ENCODE peak calls at places on chromosomes 3 and 15, in ten cellular contexts. G is AG09309, P is lower leg skin, V is prostate gland, Q is AG04450, D is mammary epithelial cell, X is brain microvascular endothelial cell, E is epithelial cell of esophagus, M is colonic mucosa, U is fibroblast of villous mesenchyme. F is an unnamed sample.

GRCh38 chr3:130465486-130465885 is 51.5 kb upstream of the COL6A6 start:
- DNase-seq in G (no peak), P (no peak), V (no peak), Q (no peak), D (no peak), X (no peak), E (no peak), M (no peak), U (no peak), F (no peak)

GRCh38 chr3:127141921-127142730 is 50.8 kb upstream of the PRR23E start:
- DNase-seq in G (no peak), P (no peak), V (peak), Q (no peak), D (peak), X (no peak), E (peak), M (peak), U (peak), F (no peak)

GRCh38 chr3:194300392-194300758 is 50.8 kb downstream of the CPN2 start:
- DNase-seq in G (no peak), P (peak), V (peak), Q (no peak), D (no peak), X (no peak), E (peak), M (peak), U (peak), F (peak)

GRCh38 chr3:194112120-194113106 is 23.5 kb upstream of the HES1 start:
- DNase-seq in G (no peak), P (no peak), V (peak), Q (no peak), D (peak), X (no peak), E (peak), M (peak), U (no peak), F (no peak)

GRCh38 chr3:125431391-125431790 is 56.3 kb upstream of the ZNF148 start:
- DNase-seq in G (no peak), P (no peak), V (no peak), Q (no peak), D (no peak), X (peak), E (no peak), M (no peak), U (no peak), F (no peak)

GRCh38 chr3:40042752-40043443 is 233.5 kb downstream of the MYRIP start:
- DNase-seq in G (no peak), P (no peak), V (no peak), Q (no peak), D (peak), X (no peak), E (peak), M (no peak), U (no peak), F (no peak)

GRCh38 chr15:61784734-61785133 is 275.5 kb downstream of the VPS13C start:
- DNase-seq in G (no peak), P (no peak), V (no peak), Q (no peak), D (no peak), X (no peak), E (no peak), M (no peak), U (no peak), F (no peak)

GRCh38 chr3:17195192-17195611 is 310.4 kb downstream of the PLCL2 start:
- DNase-seq in G (peak), P (no peak), V (no peak), Q (no peak), D (no peak), X (peak), E (no peak), M (no peak), U (peak), F (peak)

GRCh38 chr3:72629191-72629611 is 219.0 kb downstream of the SHQ1 start:
- DNase-seq in G (no peak), P (no peak), V (no peak), Q (no peak), D (peak), X (no peak), E (peak), M (no peak), U (no peak), F (no peak)

GRCh38 chr3:38133557-38134405 is 3.1 kb downstream of the ACAA1 start:
- DNase-seq in G (no peak), P (no peak), V (peak), Q (no peak), D (peak), X (no peak), E (peak), M (peak), U (no peak), F (no peak)

GRCh38 chr3:11641683-11642407 is 1.9 kb downstream of the VGLL4 start:
- DNase-seq in G (no peak), P (no peak), V (no peak), Q (peak), D (peak), X (no peak), E (peak), M (no peak), U (peak), F (peak)

GRCh38 chr3:65886376-65886775 is 152.3 kb downstream of the MAGI1 start:
- DNase-seq in G (no peak), P (no peak), V (no peak), Q (no peak), D (no peak), X (no peak), E (no peak), M (no peak), U (no peak), F (no peak)

GRCh38 chr3:142657033-142657432 is 60.8 kb downstream of the PLS1 start:
- DNase-seq in G (no peak), P (no peak), V (no peak), Q (no peak), D (no peak), X (no peak), E (no peak), M (peak), U (no peak), F (no peak)

GRCh38 chr15:52709172-52709979 is 30.2 kb upstream of the ATOSA start:
- DNase-seq in G (no peak), P (peak), V (no peak), Q (no peak), D (no peak), X (no peak), E (peak), M (peak), U (no peak), F (no peak)

GRCh38 chr3:37741644-37742043 is 120.0 kb upstream of the CTDSPL start:
- DNase-seq in G (no peak), P (peak), V (peak), Q (no peak), D (peak), X (no peak), E (peak), M (peak), U (peak), F (no peak)

GRCh38 chr3:39329493-39329892 is at the start of gene CCR8:
- DNase-seq in G (no peak), P (no peak), V (no peak), Q (no peak), D (no peak), X (no peak), E (no peak), M (no peak), U (no peak), F (no peak)

GRCh38 chr3:14728113-14728512 is 53.2 kb downstream of the C3orf20 start:
- DNase-seq in G (no peak), P (no peak), V (no peak), Q (no peak), D (no peak), X (no peak), E (no peak), M (no peak), U (no peak), F (no peak)

GRCh38 chr3:69084326-69084667 is 440 bp upstream of the ARL6IP5 start:
- DNase-seq in G (peak), P (no peak), V (no peak), Q (no peak), D (peak), X (peak), E (peak), M (no peak), U (peak), F (peak)

GRCh38 chr15:49675051-49675450 is 54.2 kb downstream of the DTWD1 start:
- DNase-seq in G (peak), P (no peak), V (no peak), Q (peak), D (peak), X (peak), E (peak), M (no peak), U (peak), F (peak)

GRCh38 chr3:188656196-188656982 is 502.4 kb downstream of the LPP start:
- DNase-seq in G (peak), P (no peak), V (peak), Q (no peak), D (peak), X (peak), E (peak), M (no peak), U (no peak), F (no peak)

GRCh38 chr3:10198226-10198625 is 33.5 kb downstream of the IRAK2 start:
- DNase-seq in G (no peak), P (no peak), V (no peak), Q (no peak), D (no peak), X (no peak), E (no peak), M (no peak), U (no peak), F (no peak)

GRCh38 chr3:6994081-6994668 is 133.3 kb downstream of the GRM7 start:
- DNase-seq in G (no peak), P (no peak), V (no peak), Q (no peak), D (no peak), X (no peak), E (peak), M (no peak), U (no peak), F (peak)

GRCh38 chr15:69903476-69904295 is 194.0 kb downstream of the TLE3 start:
- DNase-seq in G (no peak), P (no peak), V (no peak), Q (no peak), D (no peak), X (peak), E (no peak), M (no peak), U (peak), F (no peak)

GRCh38 chr3:190728574-190729246 is 133.8 kb downstream of the GMNC start:
- DNase-seq in G (peak), P (no peak), V (no peak), Q (no peak), D (no peak), X (no peak), E (peak), M (no peak), U (peak), F (no peak)

GRCh38 chr15:31483924-31484368 is 157.3 kb downstream of the KLF13 start:
- DNase-seq in G (no peak), P (no peak), V (no peak), Q (no peak), D (no peak), X (no peak), E (no peak), M (no peak), U (no peak), F (no peak)

GRCh38 chr3:146156801-146157310 is 4.1 kb downstream of the PLOD2 start:
- DNase-seq in G (no peak), P (no peak), V (peak), Q (no peak), D (no peak), X (no peak), E (peak), M (no peak), U (no peak), F (no peak)

GRCh38 chr3:114498779-114499370 is 205.0 kb downstream of the TIGIT start:
- DNase-seq in G (peak), P (no peak), V (no peak), Q (no peak), D (peak), X (peak), E (peak), M (no peak), U (peak), F (peak)

GRCh38 chr15:37794947-37795346 is 139.5 kb upstream of the TMCO5A start:
- DNase-seq in G (no peak), P (no peak), V (no peak), Q (no peak), D (no peak), X (no peak), E (no peak), M (no peak), U (no peak), F (no peak)

GRCh38 chr15:89370120-89371077 is 35.8 kb upstream of the POLG start:
- DNase-seq in G (no peak), P (no peak), V (no peak), Q (no peak), D (no peak), X (no peak), E (peak), M (no peak), U (no peak), F (no peak)

GRCh38 chr3:127791221-127791913 is 30.9 kb downstream of the MGLL start:
- DNase-seq in G (no peak), P (no peak), V (peak), Q (peak), D (peak), X (peak), E (peak), M (peak), U (peak), F (peak)

GRCh38 chr3:124837730-124838186 is 49.4 kb downstream of the ITGB5 start:
- DNase-seq in G (no peak), P (peak), V (peak), Q (no peak), D (peak), X (peak), E (peak), M (peak), U (peak), F (peak)

GRCh38 chr15:77514635-77515421 is 94.1 kb downstream of the HMG20A start:
- DNase-seq in G (no peak), P (no peak), V (no peak), Q (no peak), D (no peak), X (no peak), E (no peak), M (no peak), U (no peak), F (no peak)

GRCh38 chr15:52673312-52673711 is 5.9 kb downstream of the ATOSA start:
- DNase-seq in G (no peak), P (no peak), V (no peak), Q (no peak), D (peak), X (no peak), E (peak), M (no peak), U (peak), F (no peak)

GRCh38 chr15:51227967-51228783 is 110.2 kb downstream of the CYP19A1 start:
- DNase-seq in G (peak), P (peak), V (no peak), Q (peak), D (peak), X (peak), E (peak), M (no peak), U (peak), F (peak)

GRCh38 chr3:179825527-179826246 is 172.8 kb downstream of the USP13 start:
- DNase-seq in G (no peak), P (no peak), V (no peak), Q (no peak), D (no peak), X (no peak), E (no peak), M (no peak), U (no peak), F (no peak)

GRCh38 chr15:34217587-34218225 is 7.1 kb upstream of the EMC4 start:
- DNase-seq in G (peak), P (no peak), V (no peak), Q (no peak), D (peak), X (peak), E (peak), M (no peak), U (no peak), F (no peak)

GRCh38 chr3:76826915-76827314 is 213.0 kb upstream of the ROBO2 start:
- DNase-seq in G (no peak), P (no peak), V (no peak), Q (no peak), D (no peak), X (no peak), E (no peak), M (no peak), U (no peak), F (no peak)

GRCh38 chr15:62432702-62433398 is 267.8 kb upstream of the C2CD4B start:
- DNase-seq in G (no peak), P (no peak), V (no peak), Q (no peak), D (no peak), X (no peak), E (no peak), M (no peak), U (peak), F (no peak)

GRCh38 chr3:66012711-66013110 is 26.0 kb downstream of the MAGI1 start:
- DNase-seq in G (no peak), P (no peak), V (no peak), Q (no peak), D (no peak), X (no peak), E (no peak), M (no peak), U (no peak), F (no peak)

GRCh38 chr15:62506217-62506805 is 341.2 kb upstream of the C2CD4B start:
- DNase-seq in G (peak), P (peak), V (peak), Q (peak), D (no peak), X (peak), E (peak), M (no peak), U (peak), F (peak)

DNA sequence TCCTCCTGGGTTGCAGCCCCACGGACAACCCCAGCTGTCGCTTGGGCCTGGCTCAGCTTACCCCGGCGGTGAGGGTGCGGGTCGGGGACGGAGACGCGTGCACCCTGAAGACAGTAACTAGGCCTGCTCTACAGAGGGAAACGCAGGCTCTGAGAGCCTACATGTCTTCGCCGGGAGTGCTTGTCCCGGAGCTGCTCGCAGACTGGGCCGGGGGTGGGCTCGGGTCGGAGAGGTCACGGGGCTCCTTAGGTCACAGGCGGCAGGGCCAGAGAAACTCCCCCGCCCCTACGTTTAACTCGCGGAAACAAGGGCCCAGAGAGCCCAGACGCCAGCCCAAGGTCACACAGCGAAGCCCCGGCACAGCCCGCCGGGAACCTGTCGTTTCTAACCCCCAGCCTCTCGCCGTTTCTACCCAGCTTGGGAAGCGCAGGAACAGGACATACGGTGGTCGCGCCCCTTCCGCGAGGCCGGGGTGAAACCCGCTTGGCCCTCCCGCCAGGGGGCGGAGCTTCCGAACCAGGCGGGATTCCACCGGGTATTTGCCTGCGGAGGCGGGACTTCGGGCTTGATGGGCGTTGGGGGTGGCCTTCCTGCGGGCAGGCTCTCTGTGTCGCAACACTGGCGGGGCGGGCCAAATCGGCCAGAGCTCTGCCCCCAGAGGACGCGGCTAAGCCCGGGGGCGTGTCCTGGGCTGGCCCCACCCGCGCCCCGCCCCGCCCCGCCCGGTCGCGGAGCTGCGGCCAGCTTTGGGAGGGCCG is at the start of gene HDAC11:
- DNase-seq in G (peak), P (peak), V (peak), Q (peak), D (peak), X (peak), E (peak), M (peak), U (peak), F (peak)
- TF ChIP-seq CTCF in G (peak), P (no peak), V (peak), Q (no peak), D (no peak), X (peak), E (peak), M (no peak), U (no peak), F (no peak)

DNA sequence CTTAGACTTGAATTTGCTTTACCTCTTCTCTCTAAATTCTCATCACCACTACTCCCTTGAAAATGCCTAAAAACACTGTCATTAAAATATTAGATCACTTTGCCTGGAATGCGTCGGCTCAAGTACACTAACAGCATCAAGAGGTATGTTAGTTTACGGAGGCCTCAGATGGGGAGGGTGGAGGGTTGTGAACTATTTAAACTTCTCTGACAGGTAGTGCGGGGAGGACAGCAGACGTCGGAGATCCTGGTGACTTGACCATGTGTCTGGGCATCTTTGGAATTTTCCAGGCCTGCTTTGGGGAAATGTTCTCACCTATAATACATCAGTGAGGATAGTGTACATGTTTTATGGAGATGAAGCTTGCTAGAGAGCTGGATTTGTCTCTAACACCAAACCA is 9.7 kb downstream of the ESYT3 start:
- DNase-seq in G (no peak), P (no peak), V (no peak), Q (no peak), D (no peak), X (no peak), E (no peak), M (no peak), U (no peak), F (no peak)
- H3K4me3 ChIP-seq in G (no peak), P (no peak), V (no peak), Q (no peak), D (no peak), X (no peak), E (no peak), M (no peak), U (no peak), F (no peak)

GRCh38 chr15:40038654-40039543 is at the start of gene SRP14:
- DNase-seq in G (no peak), P (peak), V (peak), Q (peak), D (peak), X (peak), E (peak), M (peak), U (peak), F (peak)
- TF ChIP-seq CTCF in G (no peak), P (no peak), V (no peak), Q (no peak), D (no peak), X (no peak), E (peak), M (no peak), U (no peak), F (no peak)

GRCh38 chr3:71047616-71048531 is 535.7 kb downstream of the FOXP1 start:
- DNase-seq in G (no peak), P (no peak), V (no peak), Q (no peak), D (no peak), X (no peak), E (no peak), M (no peak), U (no peak), F (no peak)
- H3K4me3 ChIP-seq in G (no peak), P (no peak), V (no peak), Q (no peak), D (no peak), X (no peak), E (no peak), M (no peak), U (no peak), F (no peak)

GRCh38 chr3:31721709-31722108 is 189.0 kb downstream of the STT3B start:
- DNase-seq in G (no peak), P (no peak), V (no peak), Q (peak), D (no peak), X (no peak), E (no peak), M (no peak), U (peak), F (no peak)

GRCh38 chr3:31725976-31726375 is 193.3 kb downstream of the STT3B start:
- DNase-seq in G (no peak), P (no peak), V (no peak), Q (no peak), D (no peak), X (no peak), E (no peak), M (no peak), U (no peak), F (no peak)

GRCh38 chr3:31724144-31724543 is 191.4 kb downstream of the STT3B start:
- DNase-seq in G (no peak), P (no peak), V (no peak), Q (no peak), D (no peak), X (no peak), E (no peak), M (no peak), U (peak), F (no peak)

GRCh38 chr3:31725568-31725967 is 192.8 kb downstream of the STT3B start:
- DNase-seq in G (no peak), P (no peak), V (no peak), Q (no peak), D (no peak), X (no peak), E (no peak), M (no peak), U (no peak), F (no peak)

GRCh38 chr3:31724681-31725080 is 192.0 kb downstream of the STT3B start:
- DNase-seq in G (no peak), P (no peak), V (no peak), Q (peak), D (peak), X (no peak), E (peak), M (no peak), U (peak), F (no peak)
- TF ChIP-seq CTCF in G (no peak), P (no peak), V (no peak), Q (peak), D (peak), X (peak), E (peak), M (no peak), U (peak), F (peak)

F was measured in astrocyte of the cerebellum.